ENCODE peak calls at places on chromosomes 1 and 21, in ten cellular contexts. W is stomach, E is GM23338, P is transverse colon, S is sigmoid colon, V is prostate gland, T is breast epithelium, R is esophagus muscularis mucosa, Q is H1, L is HCT116. K is an unnamed sample.

GRCh38 chr21:25960423-25960822 is 210.1 kb downstream of the APP start:
- DNase-seq in W (no peak), E (peak; percentile 73), P (no peak), S (no peak), V (no peak), T (no peak), R (no peak), Q (peak; percentile 19), L (no peak), K (no peak)

GRCh38 chr1:231630558-231631205 is 4.1 kb downstream of the DISC1 start:
- DNase-seq in W (no peak), E (no peak), P (no peak), S (no peak), V (no peak), T (no peak), R (no peak), Q (no peak), L (no peak), K (peak; percentile 71)

GRCh38 chr1:237181731-237182317 is 139.8 kb downstream of the RYR2 start:
- DNase-seq in W (no peak), E (no peak), P (no peak), S (no peak), V (no peak), T (no peak), R (no peak), Q (no peak), L (no peak), K (no peak)

GRCh38 chr1:98981917-98982513 is 22.6 kb downstream of the PLPPR5 start:
- DNase-seq in W (no peak), E (no peak), P (no peak), S (no peak), V (no peak), T (no peak), R (no peak), Q (no peak), L (no peak), K (no peak)

GRCh38 chr1:218582646-218583045 is 237.5 kb downstream of the TGFB2 start:
- DNase-seq in W (no peak), E (no peak), P (no peak), S (no peak), V (no peak), T (no peak), R (no peak), Q (no peak), L (no peak), K (no peak)

GRCh38 chr1:200336901-200337391 is 72.9 kb downstream of the ZNF281 start:
- DNase-seq in W (no peak), E (no peak), P (no peak), S (no peak), V (no peak), T (no peak), R (no peak), Q (no peak), L (no peak), K (no peak)

GRCh38 chr1:1599030-1599916 is 662 bp downstream of the FNDC10 start:
- DNase-seq in W (no peak), E (peak; percentile 78), P (no peak), S (no peak), V (no peak), T (no peak), R (no peak), Q (no peak), L (no peak), K (no peak)

GRCh38 chr1:244313346-244313745 is 138.4 kb downstream of the ADSS2 start:
- DNase-seq in W (no peak), E (no peak), P (no peak), S (no peak), V (no peak), T (no peak), R (no peak), Q (no peak), L (no peak), K (no peak)

GRCh38 chr1:198295975-198296374 is 139.2 kb downstream of the NEK7 start:
- DNase-seq in W (no peak), E (no peak), P (no peak), S (no peak), V (no peak), T (no peak), R (no peak), Q (no peak), L (no peak), K (no peak)

GRCh38 chr1:119728007-119728406 is 16.3 kb downstream of the PHGDH start:
- DNase-seq in W (no peak), E (no peak), P (no peak), S (no peak), V (no peak), T (no peak), R (no peak), Q (no peak), L (no peak), K (no peak)

GRCh38 chr1:161718559-161719324 is 2.6 kb upstream of the FCRLB start:
- DNase-seq in W (no peak), E (no peak), P (no peak), S (no peak), V (no peak), T (no peak), R (no peak), Q (no peak), L (no peak), K (no peak)

GRCh38 chr1:208176654-208177053 is 67.5 kb downstream of the PLXNA2 start:
- DNase-seq in W (no peak), E (no peak), P (no peak), S (no peak), V (no peak), T (no peak), R (no peak), Q (no peak), L (no peak), K (no peak)

GRCh38 chr1:160031368-160032164 is at the start of gene PIGM:
- DNase-seq in W (peak; percentile 97), E (peak; percentile 100), P (peak; percentile 97), S (peak; percentile 97), V (peak; percentile 97), T (peak; percentile 95), R (peak; percentile 97), Q (peak; percentile 91), L (peak; percentile 93), K (peak; percentile 40)

GRCh38 chr1:160030657-160031367 is 978 bp downstream of the PIGM start:
- DNase-seq in W (no peak), E (peak; percentile 20), P (peak; percentile 11), S (no peak), V (peak; percentile 21), T (no peak), R (no peak), Q (no peak), L (no peak), K (no peak)

GRCh38 chr1:160028426-160028825 is 3.4 kb downstream of the PIGM start:
- DNase-seq in W (no peak), E (no peak), P (no peak), S (no peak), V (no peak), T (no peak), R (no peak), Q (no peak), L (no peak), K (no peak)

DNA sequence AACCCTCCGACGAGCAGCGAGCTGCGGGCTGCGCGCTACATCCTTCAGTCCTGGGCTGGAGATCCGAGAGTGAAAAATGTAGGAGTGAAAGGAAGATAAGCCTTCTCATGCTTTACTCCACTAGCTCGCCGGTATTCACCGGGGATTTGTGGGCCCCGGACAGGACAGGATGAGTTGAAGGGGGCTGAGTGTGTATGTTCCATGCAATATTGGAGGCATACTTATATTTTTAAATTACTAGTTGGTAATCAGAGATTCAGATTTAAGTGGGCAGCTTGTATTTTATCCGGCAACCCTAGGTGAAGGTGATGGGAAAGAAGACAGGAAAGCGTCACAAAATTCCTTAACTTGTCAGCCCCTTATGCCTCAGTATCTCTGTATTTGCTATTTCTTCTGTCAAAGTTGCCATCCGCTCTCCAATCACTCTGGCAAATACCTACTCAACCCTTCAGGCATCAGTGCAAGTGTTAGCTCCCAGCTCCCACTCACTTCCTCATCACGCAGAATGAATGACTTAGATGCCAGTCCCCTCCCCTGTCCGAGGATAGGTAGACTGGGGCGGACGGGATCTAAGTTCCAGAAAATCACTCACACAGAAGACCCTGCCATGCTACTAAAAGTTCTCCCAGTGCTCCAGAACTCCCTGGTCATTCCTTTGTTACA is 506 bp upstream of the PIGM start:
- DNase-seq in W (no peak), E (no peak), P (peak; percentile 16), S (no peak), V (no peak), T (no peak), R (no peak), Q (no peak), L (no peak), K (no peak)
- TF ChIP-seq POLR2AphosphoS5 in W (no peak), E (no peak), P (no peak), S (no peak), V (no peak), T (no peak), R (no peak), Q (no peak), L (no peak), K (no peak)

GRCh38 chr1:9629445-9630201 is 21.9 kb upstream of the PIK3CD start:
- DNase-seq in W (peak; percentile 46), E (no peak), P (peak; percentile 67), S (no peak), V (no peak), T (no peak), R (no peak), Q (no peak), L (no peak), K (no peak)
- TF ChIP-seq POLR2AphosphoS5 in W (peak; percentile 16), E (no peak), P (no peak), S (no peak), V (no peak), T (no peak), R (no peak), Q (no peak), L (no peak), K (no peak)

DNA sequence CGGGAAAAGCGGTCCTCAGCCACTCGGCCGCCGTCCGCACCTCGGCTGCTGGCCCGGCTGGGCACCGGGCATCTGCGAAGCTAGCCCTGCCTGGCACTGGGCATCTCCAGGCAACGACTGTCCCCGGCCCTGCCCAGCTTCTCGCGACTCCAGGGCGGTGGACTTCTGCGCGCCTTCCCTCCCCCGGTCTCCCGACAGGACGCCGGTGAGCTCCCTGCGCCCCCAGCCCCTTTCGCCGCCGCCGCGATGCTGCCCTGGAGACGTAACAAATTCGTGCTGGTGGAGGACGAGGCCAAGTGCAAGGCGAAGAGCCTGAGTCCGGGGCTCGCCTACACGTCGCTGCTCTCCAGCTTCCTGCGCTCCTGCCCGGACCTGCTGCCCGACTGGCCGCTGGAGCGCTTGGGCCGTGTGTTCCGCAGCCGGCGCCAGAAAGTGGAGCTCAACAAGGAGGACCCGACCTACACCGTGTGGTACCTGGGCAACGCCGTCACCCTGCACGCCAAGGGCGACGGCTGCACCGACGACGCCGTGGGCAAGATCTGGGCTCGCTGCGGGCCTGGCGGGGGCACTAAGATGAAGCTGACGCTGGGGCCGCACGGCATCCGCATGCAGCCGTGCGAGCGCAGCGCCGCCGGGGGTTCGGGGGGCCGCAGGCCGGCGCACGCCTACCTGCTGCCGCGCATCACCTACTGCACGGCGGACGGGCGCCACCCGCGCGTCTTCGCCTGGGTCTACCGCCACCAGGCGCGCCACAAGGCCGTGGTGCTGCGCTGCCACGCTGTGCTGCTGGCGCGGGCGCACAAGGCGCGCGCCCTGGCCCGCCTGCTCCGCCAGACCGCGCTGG is 577 bp downstream of the FAM43B start:
- DNase-seq in W (no peak), E (peak; percentile 58), P (no peak), S (no peak), V (no peak), T (no peak), R (no peak), Q (no peak), L (no peak), K (no peak)
- TF ChIP-seq POLR2AphosphoS5 in W (no peak), E (no peak), P (no peak), S (no peak), V (no peak), T (no peak), R (no peak), Q (no peak), L (no peak), K (no peak)

GRCh38 chr1:235649722-235650163 is at the start of gene GNG4:
- DNase-seq in W (no peak), E (peak; percentile 75), P (no peak), S (peak; percentile 46), V (peak; percentile 38), T (no peak), R (peak; percentile 7), Q (no peak), L (no peak), K (no peak)
- TF ChIP-seq POLR2AphosphoS5 in W (no peak), E (no peak), P (no peak), S (no peak), V (no peak), T (no peak), R (no peak), Q (peak; percentile 36), L (no peak), K (no peak)

K was measured in SK-N-MC.